ENCODE peak calls at places on chromosomes 12 and 14, in seven cellular contexts. One of them, this sample, is unnamed. For H3K27me3 and H3K36me3, the result is how much of the 10 kb centered on the place peaks cover.

GRCh38 chr14:31877333-31877798 is 199.7 kb upstream of the ARHGAP5 start:
- DNase-seq in brain microvascular endothelial cell: no peak
- DNase-seq in neural progenitor cell: no peak
- DNase-seq in fibroblast of lung: peak
- DNase-seq in right atrium auricular region: no peak
- DNase-seq in psoas muscle: no peak
- DNase-seq in IMR-90: peak
- DNase-seq in this sample: no peak

GRCh38 chr14:69152181-69152943 is 557 bp downstream of the DCAF5 start:
- DNase-seq in brain microvascular endothelial cell: no peak
- DNase-seq in neural progenitor cell: peak
- DNase-seq in fibroblast of lung: peak
- DNase-seq in right atrium auricular region: no peak
- DNase-seq in psoas muscle: no peak
- DNase-seq in IMR-90: no peak
- DNase-seq in this sample: no peak

GRCh38 chr14:88706425-88706824 is 86.3 kb downstream of the EML5 start:
- DNase-seq in brain microvascular endothelial cell: peak
- DNase-seq in neural progenitor cell: no peak
- DNase-seq in fibroblast of lung: no peak
- DNase-seq in right atrium auricular region: no peak
- DNase-seq in psoas muscle: no peak
- DNase-seq in IMR-90: peak
- DNase-seq in this sample: no peak

GRCh38 chr14:93003945-93004698 is 81.2 kb downstream of the CHGA start:
- DNase-seq in brain microvascular endothelial cell: no peak
- DNase-seq in neural progenitor cell: no peak
- DNase-seq in fibroblast of lung: peak
- DNase-seq in right atrium auricular region: no peak
- DNase-seq in psoas muscle: no peak
- DNase-seq in IMR-90: no peak
- DNase-seq in this sample: no peak

GRCh38 chr14:39447155-39447554 is 14.9 kb upstream of the FBXO33 start:
- DNase-seq in brain microvascular endothelial cell: no peak
- DNase-seq in neural progenitor cell: no peak
- DNase-seq in fibroblast of lung: no peak
- DNase-seq in right atrium auricular region: no peak
- DNase-seq in psoas muscle: no peak
- DNase-seq in IMR-90: no peak
- DNase-seq in this sample: no peak

GRCh38 chr12:94207467-94208432 is 59.4 kb downstream of the PLXNC1 start:
- DNase-seq in brain microvascular endothelial cell: peak
- DNase-seq in neural progenitor cell: no peak
- DNase-seq in fibroblast of lung: peak
- DNase-seq in right atrium auricular region: no peak
- DNase-seq in psoas muscle: no peak
- DNase-seq in IMR-90: no peak
- DNase-seq in this sample: no peak

GRCh38 chr12:3791475-3791874 is 38.6 kb upstream of the CRACR2A start:
- DNase-seq in brain microvascular endothelial cell: no peak
- DNase-seq in neural progenitor cell: no peak
- DNase-seq in fibroblast of lung: no peak
- DNase-seq in right atrium auricular region: no peak
- DNase-seq in psoas muscle: no peak
- DNase-seq in IMR-90: no peak
- DNase-seq in this sample: no peak

GRCh38 chr12:22333186-22333745 is 1.2 kb downstream of the ST8SIA1 start:
- DNase-seq in brain microvascular endothelial cell: peak
- DNase-seq in neural progenitor cell: no peak
- DNase-seq in fibroblast of lung: peak
- DNase-seq in right atrium auricular region: no peak
- DNase-seq in psoas muscle: no peak
- DNase-seq in IMR-90: peak
- DNase-seq in this sample: no peak

GRCh38 chr12:52254965-52255751 is 19.3 kb upstream of the KRT86 start:
- DNase-seq in brain microvascular endothelial cell: no peak
- DNase-seq in neural progenitor cell: no peak
- DNase-seq in fibroblast of lung: no peak
- DNase-seq in right atrium auricular region: no peak
- DNase-seq in psoas muscle: no peak
- DNase-seq in IMR-90: no peak
- DNase-seq in this sample: no peak

DNA sequence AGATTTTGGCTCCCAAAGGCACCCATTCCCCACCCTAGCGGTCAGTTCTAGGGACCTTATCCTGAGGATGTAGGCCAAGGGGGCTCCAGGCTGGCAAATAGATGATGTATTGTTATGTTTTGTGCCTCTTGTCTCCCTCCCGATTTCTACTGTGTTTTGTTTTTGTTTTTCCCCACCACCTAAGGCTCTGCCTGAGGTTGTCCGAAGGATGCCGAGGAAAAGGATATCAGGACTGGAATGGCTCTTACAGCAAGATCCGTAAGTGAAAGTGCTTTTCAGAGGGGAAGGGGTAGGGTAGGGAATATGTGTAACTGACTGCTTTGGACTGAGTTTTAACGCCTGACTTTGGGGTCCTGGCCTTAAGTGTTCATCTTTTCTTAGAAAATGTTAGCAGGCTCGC is 6.6 kb downstream of the FOXG1 start:
- DNase-seq in brain microvascular endothelial cell: no peak
- DNase-seq in neural progenitor cell: peak
- DNase-seq in fibroblast of lung: no peak
- DNase-seq in right atrium auricular region: no peak
- DNase-seq in psoas muscle: no peak
- DNase-seq in IMR-90: no peak
- DNase-seq in this sample: no peak
- H3K27me3 ChIP-seq in brain microvascular endothelial cell: under half
- H3K27me3 ChIP-seq in neural progenitor cell: half or more
- H3K27me3 ChIP-seq in fibroblast of lung: half or more
- H3K27me3 ChIP-seq in right atrium auricular region: under half
- H3K27me3 ChIP-seq in psoas muscle: half or more
- H3K27me3 ChIP-seq in IMR-90: half or more
- H3K27me3 ChIP-seq in this sample: half or more

DNA sequence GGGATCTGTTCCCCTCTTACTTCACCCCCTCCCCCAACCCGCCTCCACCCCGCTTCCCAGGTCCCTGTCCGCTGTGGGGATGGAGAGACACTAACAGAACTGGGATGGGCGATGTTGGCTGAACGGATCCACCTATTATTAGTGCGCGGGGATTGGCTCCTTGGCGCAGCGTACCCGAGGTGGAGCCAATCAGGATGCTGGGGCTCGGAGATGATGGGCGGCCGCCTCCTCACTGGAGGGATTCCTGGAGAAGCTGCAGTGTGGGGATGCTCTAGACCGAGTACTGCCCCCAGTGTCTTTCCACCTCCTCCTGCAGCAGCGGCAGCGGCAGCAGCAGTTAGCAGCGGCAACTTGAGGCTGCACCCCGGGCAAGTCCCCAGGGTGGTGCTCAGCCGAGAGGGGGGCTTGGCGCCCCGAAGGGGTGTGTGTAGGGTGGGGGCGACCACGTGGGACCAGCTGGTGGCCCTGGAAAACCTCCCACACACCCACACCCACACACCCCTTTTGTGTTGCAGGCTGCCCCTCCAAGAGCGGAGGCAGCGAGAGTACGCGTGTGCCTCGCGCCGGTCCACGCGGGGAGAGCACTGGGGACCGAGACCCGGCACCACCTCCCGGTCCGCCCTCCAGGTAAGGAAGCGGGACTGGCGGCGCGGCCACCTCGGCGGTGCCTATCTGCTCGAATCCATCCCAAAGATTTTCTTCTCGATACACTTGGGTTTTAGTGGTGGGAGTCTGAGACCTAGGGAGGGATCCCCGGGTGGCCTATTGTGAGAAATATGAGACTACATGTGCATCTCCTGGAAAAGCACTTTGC is at the start of gene SYT1:
- DNase-seq in brain microvascular endothelial cell: peak
- DNase-seq in neural progenitor cell: peak
- DNase-seq in fibroblast of lung: peak
- DNase-seq in right atrium auricular region: no peak
- DNase-seq in psoas muscle: peak
- DNase-seq in IMR-90: peak
- DNase-seq in this sample: no peak
- H3K4me3 ChIP-seq in brain microvascular endothelial cell: peak
- H3K4me3 ChIP-seq in neural progenitor cell: peak
- H3K4me3 ChIP-seq in fibroblast of lung: peak
- H3K4me3 ChIP-seq in right atrium auricular region: peak
- H3K4me3 ChIP-seq in psoas muscle: peak
- H3K4me3 ChIP-seq in IMR-90: peak
- H3K4me3 ChIP-seq in this sample: peak

DNA sequence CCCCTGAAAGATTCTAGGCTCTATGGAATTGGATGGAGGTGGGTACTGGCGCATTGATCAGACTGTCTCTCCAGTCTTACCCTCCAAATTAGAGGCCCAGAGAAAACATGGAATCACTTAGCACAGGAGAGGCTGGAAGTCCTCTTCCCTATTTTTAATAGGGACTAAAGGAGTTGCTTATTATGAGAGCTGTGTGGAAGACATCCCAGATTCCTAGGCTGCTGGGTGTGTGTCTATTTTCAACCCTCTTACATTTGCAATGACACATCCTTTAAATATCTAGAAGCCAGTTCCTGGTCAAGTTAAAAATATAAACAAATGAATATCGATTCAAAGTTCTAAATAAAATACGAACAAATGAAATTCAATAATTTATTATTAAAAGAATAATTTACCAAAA is 58.3 kb upstream of the ARID2 start:
- DNase-seq in brain microvascular endothelial cell: peak
- DNase-seq in neural progenitor cell: no peak
- DNase-seq in fibroblast of lung: peak
- DNase-seq in right atrium auricular region: no peak
- DNase-seq in psoas muscle: no peak
- DNase-seq in IMR-90: peak
- DNase-seq in this sample: no peak
- H3K36me3 ChIP-seq in brain microvascular endothelial cell: under half
- H3K36me3 ChIP-seq in neural progenitor cell: under half
- H3K36me3 ChIP-seq in fibroblast of lung: under half
- H3K36me3 ChIP-seq in right atrium auricular region: under half
- H3K36me3 ChIP-seq in psoas muscle: under half
- H3K36me3 ChIP-seq in IMR-90: under half
- H3K36me3 ChIP-seq in this sample: under half

GRCh38 chr12:132602578-132603239 is 7.7 kb downstream of the LRCOL1 start:
- DNase-seq in brain microvascular endothelial cell: peak
- DNase-seq in neural progenitor cell: peak
- DNase-seq in fibroblast of lung: no peak
- DNase-seq in right atrium auricular region: no peak
- DNase-seq in psoas muscle: peak
- DNase-seq in IMR-90: no peak
- DNase-seq in this sample: no peak

GRCh38 chr12:132605055-132605441 is 5.3 kb downstream of the LRCOL1 start:
- DNase-seq in brain microvascular endothelial cell: no peak
- DNase-seq in neural progenitor cell: no peak
- DNase-seq in fibroblast of lung: no peak
- DNase-seq in right atrium auricular region: no peak
- DNase-seq in psoas muscle: peak
- DNase-seq in IMR-90: no peak
- DNase-seq in this sample: no peak

GRCh38 chr12:132605892-132606291 is 4.5 kb downstream of the LRCOL1 start:
- DNase-seq in brain microvascular endothelial cell: no peak
- DNase-seq in neural progenitor cell: no peak
- DNase-seq in fibroblast of lung: no peak
- DNase-seq in right atrium auricular region: no peak
- DNase-seq in psoas muscle: peak
- DNase-seq in IMR-90: no peak
- DNase-seq in this sample: no peak

GRCh38 chr12:132603240-132604107 is 6.9 kb downstream of the LRCOL1 start:
- DNase-seq in brain microvascular endothelial cell: no peak
- DNase-seq in neural progenitor cell: no peak
- DNase-seq in fibroblast of lung: no peak
- DNase-seq in right atrium auricular region: no peak
- DNase-seq in psoas muscle: peak
- DNase-seq in IMR-90: no peak
- DNase-seq in this sample: no peak

DNA sequence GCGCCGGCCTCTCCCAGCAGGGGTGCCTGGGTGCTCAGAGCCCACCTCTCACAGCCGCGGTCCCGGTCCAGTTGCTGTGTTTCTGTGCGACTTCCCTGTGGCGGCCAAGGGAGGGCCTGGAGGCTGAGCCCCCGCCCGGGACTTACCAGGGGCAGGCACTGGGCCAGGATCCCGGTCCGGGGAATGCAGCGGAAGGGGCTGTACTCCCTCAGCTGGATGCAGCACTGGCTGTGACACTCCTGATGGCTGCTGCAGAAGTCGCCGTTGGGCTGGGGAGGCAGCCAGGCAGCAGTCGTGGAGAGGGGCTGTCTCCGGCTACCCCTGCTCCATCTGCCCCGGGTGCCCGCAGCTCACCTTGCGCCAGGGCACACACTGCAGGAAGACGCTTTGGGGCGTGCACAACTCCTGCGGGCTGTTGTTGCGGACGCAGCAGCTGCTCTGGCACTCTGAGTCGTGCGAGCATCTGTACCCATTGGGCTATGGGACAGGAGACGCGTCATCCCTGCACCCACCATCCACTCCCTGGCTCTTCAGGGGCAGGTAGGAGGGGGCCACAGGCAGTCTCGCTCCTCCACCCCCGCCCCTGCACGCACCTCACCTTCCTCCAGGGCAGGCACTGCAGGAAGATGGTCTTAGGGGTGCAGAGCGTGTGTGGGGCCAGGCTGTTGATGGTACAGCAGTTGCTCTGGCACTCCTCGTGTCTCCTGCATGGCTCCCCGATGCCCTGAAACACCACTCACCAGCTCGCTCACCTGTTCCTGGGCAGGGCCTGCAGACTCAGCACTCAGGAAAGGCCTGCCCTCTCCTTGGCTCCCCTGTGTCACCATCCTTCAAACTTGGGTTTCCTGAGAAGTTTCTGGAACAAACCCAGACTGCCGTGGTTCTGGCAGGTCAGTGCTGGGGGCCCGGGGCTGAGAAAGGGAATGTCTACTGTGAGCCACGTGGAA is 6.0 kb downstream of the LRCOL1 start:
- DNase-seq in brain microvascular endothelial cell: no peak
- DNase-seq in neural progenitor cell: no peak
- DNase-seq in fibroblast of lung: no peak
- DNase-seq in right atrium auricular region: no peak
- DNase-seq in psoas muscle: peak
- DNase-seq in IMR-90: no peak
- DNase-seq in this sample: no peak
- H3K27me3 ChIP-seq in brain microvascular endothelial cell: under half
- H3K27me3 ChIP-seq in neural progenitor cell: half or more
- H3K27me3 ChIP-seq in fibroblast of lung: under half
- H3K27me3 ChIP-seq in right atrium auricular region: under half
- H3K27me3 ChIP-seq in psoas muscle: half or more
- H3K27me3 ChIP-seq in IMR-90: under half
- H3K27me3 ChIP-seq in this sample: half or more

This sample was measured in kidney epithelial cell.